ENCODE peak calls at places on chromosomes 6 and 20, in five cellular contexts. G, X, I, F and B are unnamed samples. For H3K4me1 and H3K9me3, the result is how much of the 10 kb centered on the place peaks cover.

GRCh38 chr6:31203345-31203979 is 33.0 kb upstream of the POU5F1 start:
- DNase-seq in X (no peak), G (peak), I (peak), F (no peak), B (no peak)

GRCh38 chr6:52543729-52544324 is 33.0 kb downstream of the TRAM2 start:
- DNase-seq in F (no peak), I (peak), G (no peak), X (peak), B (no peak)

GRCh38 chr6:75116946-75117345 is 88.9 kb downstream of the COL12A1 start:
- DNase-seq in G (no peak), F (no peak), I (peak), X (no peak), B (no peak)

GRCh38 chr6:160766657-160767018 is 64.6 kb downstream of the PLG start:
- DNase-seq in F (no peak), G (no peak), I (no peak), X (no peak), B (no peak)

GRCh38 chr6:15358579-15359327 is 112.9 kb downstream of the JARID2 start:
- DNase-seq in G (no peak), X (no peak), I (peak), F (no peak), B (no peak)

GRCh38 chr6:38942442-38942841 is 106.1 kb upstream of the GLP1R start:
- DNase-seq in I (no peak), X (no peak), G (no peak), F (no peak), B (no peak)

GRCh38 chr20:8837396-8837795 is 231.5 kb upstream of the PLCB4 start:
- DNase-seq in X (no peak), I (peak), F (no peak), G (no peak), B (no peak)

GRCh38 chr20:38032585-38033329 is 499 bp downstream of the TTI1 start:
- DNase-seq in X (no peak), F (no peak), I (no peak), G (no peak), B (no peak)

GRCh38 chr20:41178904-41179432 is 41.6 kb downstream of the PLCG1 start:
- DNase-seq in G (no peak), F (no peak), X (no peak), I (no peak), B (peak)

GRCh38 chr20:50992733-50993457 is 30.0 kb downstream of the KCNG1 start:
- DNase-seq in F (no peak), G (peak), I (peak), X (no peak), B (peak)

GRCh38 chr6:39824030-39824926 is 32.1 kb downstream of the DAAM2 start:
- DNase-seq in X (no peak), G (no peak), I (no peak), F (no peak), B (no peak)

GRCh38 chr6:12614468-12614867 is 102.1 kb upstream of the PHACTR1 start:
- DNase-seq in G (no peak), X (no peak), F (no peak), I (peak), B (no peak)

GRCh38 chr20:48786916-48787676 is 40.7 kb downstream of the PREX1 start:
- DNase-seq in G (no peak), X (no peak), F (peak), I (no peak), B (no peak)

GRCh38 chr20:48787861-48788375 is 39.9 kb downstream of the PREX1 start:
- DNase-seq in F (peak), G (no peak), X (no peak), I (peak), B (no peak)

GRCh38 chr20:48789781-48790544 is 37.8 kb downstream of the PREX1 start:
- DNase-seq in I (no peak), F (no peak), X (no peak), G (no peak), B (no peak)

GRCh38 chr20:48789185-48789668 is 38.6 kb downstream of the PREX1 start:
- DNase-seq in X (no peak), I (no peak), G (no peak), F (no peak), B (no peak)

DNA sequence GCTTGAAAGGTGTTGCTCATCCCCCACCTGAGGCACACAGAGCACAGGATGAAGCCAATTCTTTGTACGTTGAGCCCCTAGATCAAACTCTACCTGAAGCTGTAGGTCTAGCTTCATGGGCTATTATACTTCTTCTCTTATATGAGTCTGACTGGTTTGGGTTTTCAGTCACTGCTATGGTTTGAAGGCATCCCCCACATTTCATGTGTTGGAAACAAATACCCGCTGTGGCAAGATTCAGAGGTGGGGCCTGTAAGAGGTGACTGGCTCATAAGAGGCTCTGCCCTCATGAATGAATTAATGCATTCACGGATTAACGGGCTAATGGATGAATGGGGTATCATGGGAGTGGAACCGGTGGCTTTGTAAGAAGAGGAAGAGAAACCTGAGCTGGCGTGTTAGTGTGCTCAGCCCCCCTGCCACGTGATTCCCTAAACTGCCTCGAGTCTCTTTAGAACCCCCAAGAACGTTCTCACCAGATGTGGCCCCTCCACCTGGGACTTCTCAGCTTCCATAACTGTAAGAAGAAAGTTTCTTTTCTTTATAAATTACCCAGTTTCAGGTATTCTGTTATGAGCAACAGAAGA is 39.2 kb downstream of the PREX1 start:
- DNase-seq in F (no peak), I (no peak), G (no peak), X (no peak), B (no peak)
- H3K4me1 ChIP-seq in F (under half), I (under half), G (under half), X (under half), B (under half)

GRCh38 chr20:49283703-49284625 is 6.1 kb upstream of the ZNFX1 start:
- DNase-seq in X (no peak), I (no peak), G (peak), F (no peak), B (no peak)

GRCh38 chr20:49283176-49283702 is 5.4 kb upstream of the ZNFX1 start:
- DNase-seq in F (no peak), G (peak), I (no peak), X (no peak), B (no peak)

GRCh38 chr20:49281059-49281912 is 3.4 kb upstream of the ZNFX1 start:
- DNase-seq in X (no peak), F (no peak), G (peak), I (no peak), B (peak)

GRCh38 chr20:49281913-49282467 is 4.1 kb upstream of the ZNFX1 start:
- DNase-seq in X (no peak), I (no peak), G (no peak), F (no peak), B (no peak)

GRCh38 chr20:49282584-49283171 is 4.8 kb upstream of the ZNFX1 start:
- DNase-seq in X (no peak), I (no peak), G (peak), F (no peak), B (no peak)
- H3K9me3 ChIP-seq in X (half or more), I (under half), G (under half), F (under half), B (under half)

GRCh38 chr6:24908555-24908954 is 27.2 kb downstream of the RIPOR2 start:
- DNase-seq in I (peak), X (no peak), F (no peak), G (no peak), B (no peak)
- H3K4me1 ChIP-seq in I (under half), X (under half), F (under half), G (under half), B (under half)

DNA sequence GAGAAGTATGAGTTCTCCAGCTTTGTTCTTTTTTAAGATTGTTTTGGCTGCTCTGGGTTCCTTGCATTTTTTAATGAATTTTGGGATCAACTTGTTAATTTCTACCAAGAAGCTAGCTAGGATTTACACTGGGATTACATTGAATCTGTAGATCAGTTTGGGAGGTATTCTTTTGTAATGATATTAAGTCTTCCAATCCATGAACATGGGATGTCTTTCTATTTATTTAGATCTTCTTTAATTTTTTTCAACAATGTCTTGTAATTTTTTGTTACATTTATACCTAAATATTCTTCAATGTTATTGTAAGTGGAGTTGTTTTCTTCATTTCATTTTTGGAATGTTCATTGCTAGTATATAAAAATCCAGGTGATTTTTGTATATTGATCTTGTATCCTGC is 12.5 kb downstream of the PRIM2 start:
- DNase-seq in F (no peak), G (no peak), X (no peak), I (no peak), B (no peak)
- H3K9me3 ChIP-seq in F (under half), G (under half), X (under half), I (under half), B (under half)

GRCh38 chr6:149332602-149333311 is 15.2 kb downstream of the TAB2 start:
- DNase-seq in X (no peak), F (no peak), I (no peak), G (no peak), B (no peak)
- H3K4me1 ChIP-seq in X (half or more), F (under half), I (under half), G (under half), B (under half)

GRCh38 chr20:59745201-59745600 is 140.9 kb downstream of the PHACTR3 start:
- DNase-seq in G (no peak), I (no peak), X (no peak), F (no peak), B (no peak)

GRCh38 chr20:59744756-59745155 is 140.4 kb downstream of the PHACTR3 start:
- DNase-seq in I (no peak), G (no peak), X (no peak), F (no peak), B (no peak)

GRCh38 chr20:59742351-59743095 is 138.2 kb downstream of the PHACTR3 start:
- DNase-seq in I (no peak), X (no peak), G (no peak), F (no peak), B (no peak)

GRCh38 chr20:59743767-59744485 is 139.6 kb downstream of the PHACTR3 start:
- DNase-seq in X (no peak), F (no peak), I (no peak), G (no peak), B (peak)

DNA sequence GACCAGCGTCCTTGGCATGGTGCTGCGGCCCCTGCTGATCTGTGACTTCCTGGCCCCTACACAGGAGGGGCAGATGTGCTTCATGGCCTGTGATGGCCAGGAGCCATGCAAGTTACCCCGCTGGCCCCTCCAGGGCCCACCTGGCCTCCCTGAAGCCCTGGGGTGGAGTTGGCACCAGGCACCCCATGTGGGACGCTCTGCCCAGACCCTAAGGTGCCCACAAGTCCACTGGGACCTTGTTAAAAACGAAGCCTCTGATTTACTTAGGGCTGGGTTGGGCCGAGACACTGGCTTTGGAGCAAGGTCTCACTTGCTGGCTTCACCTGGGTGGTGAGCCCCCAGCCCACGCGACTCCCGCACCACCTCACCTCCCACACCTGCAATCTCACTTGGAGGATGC is 139.0 kb downstream of the PHACTR3 start:
- DNase-seq in G (no peak), F (no peak), X (no peak), I (no peak), B (no peak)
- H3K9me3 ChIP-seq in G (under half), F (under half), X (under half), I (under half), B (under half)